ENCODE peak calls at places on chromosomes 11 and 22, in four cellular contexts. R is PC-3, D is Peyer's patch, P is transverse colon. O is an unnamed sample.
A peak's percentile ranks its signal among the peaks of the same experiment; 100 is the strongest.

GRCh38 chr11:80441821-80442220 is 1001.0 kb upstream of the TENM4 start:
- DNase-seq in P (no peak), R (peak; percentile 28), D (no peak), O (no peak)

GRCh38 chr22:41435560-41435959 is 11.0 kb downstream of the TOB2 start:
- DNase-seq in R (no peak), D (no peak), P (no peak), O (no peak)

GRCh38 chr11:47716692-47717091 is 1.5 kb upstream of the AGBL2 start:
- DNase-seq in D (no peak), P (no peak), R (no peak), O (no peak)

GRCh38 chr22:38824587-38824986 is 19.2 kb downstream of the NPTXR start:
- DNase-seq in D (peak; percentile 53), R (peak; percentile 67), P (peak; percentile 31), O (no peak)

GRCh38 chr11:103736323-103736722 is 300.1 kb upstream of the DDI1 start:
- DNase-seq in R (no peak), P (no peak), D (no peak), O (no peak)

GRCh38 chr22:38733329-38734202 is 22.2 kb downstream of the SUN2 start:
- DNase-seq in P (peak; percentile 70), R (peak; percentile 29), D (peak; percentile 76), O (peak; percentile 65)

GRCh38 chr22:20080776-20081654 is 974 bp downstream of the DGCR8 start:
- DNase-seq in R (peak; percentile 46), P (peak; percentile 25), D (peak; percentile 57), O (no peak)

GRCh38 chr11:89163686-89164085 is 14.0 kb upstream of the TYR start:
- DNase-seq in D (no peak), R (no peak), P (no peak), O (no peak)

GRCh38 chr11:134277176-134278001 is 1.2 kb downstream of the GLB1L3 start:
- DNase-seq in P (no peak), R (no peak), D (no peak), O (no peak)

GRCh38 chr11:75800136-75800675 is 14.8 kb upstream of the UVRAG start:
- DNase-seq in D (no peak), P (no peak), R (no peak), O (no peak)

GRCh38 chr11:330694-331314 is 10.1 kb upstream of the IFITM3 start:
- DNase-seq in P (peak; percentile 70), D (no peak), R (no peak), O (no peak)

GRCh38 chr22:44088976-44089570 is 65.0 kb downstream of the PARVB start:
- DNase-seq in R (no peak), D (no peak), P (peak; percentile 22), O (no peak)

GRCh38 chr11:79485694-79486093 is 44.9 kb upstream of the TENM4 start:
- DNase-seq in P (no peak), D (no peak), R (no peak), O (no peak)

GRCh38 chr11:104907521-104908185 is 9.4 kb upstream of the CASP12 start:
- DNase-seq in R (no peak), D (no peak), P (no peak), O (no peak)

GRCh38 chr22:37021710-37022482 is 2.4 kb downstream of the MPST start:
- DNase-seq in P (peak; percentile 53), R (peak; percentile 31), D (peak; percentile 77), O (peak; percentile 49)

GRCh38 chr11:2975594-2975993 is 16.5 kb downstream of the NAP1L4 start:
- DNase-seq in D (no peak), R (peak; percentile 44), P (no peak), O (peak; percentile 43)

GRCh38 chr22:43975041-43975440 is 19.8 kb downstream of the SAMM50 start:
- DNase-seq in D (no peak), R (no peak), P (no peak), O (no peak)

GRCh38 chr11:57662893-57663292 is 5.0 kb upstream of the ZDHHC5 start:
- DNase-seq in R (peak; percentile 40), D (no peak), P (no peak), O (no peak)

GRCh38 chr11:126926376-126926791 is 74.2 kb downstream of the KIRREL3 start:
- DNase-seq in P (no peak), R (no peak), D (no peak), O (no peak)

GRCh38 chr11:68950268-68950667 is 30.5 kb downstream of the MRGPRD start:
- DNase-seq in P (no peak), D (no peak), R (peak; percentile 53), O (no peak)

GRCh38 chr11:33475999-33476398 is 218.8 kb downstream of the HIPK3 start:
- DNase-seq in R (peak; percentile 20), P (no peak), D (no peak), O (no peak)

GRCh38 chr11:64022125-64022784 is 13.5 kb upstream of the FLRT1 start:
- DNase-seq in R (no peak), P (no peak), D (no peak), O (no peak)

GRCh38 chr11:128687321-128687720 is 6.6 kb upstream of the FLI1 start:
- DNase-seq in P (peak; percentile 52), R (no peak), D (peak; percentile 54), O (no peak)

GRCh38 chr11:126148317-126148716 is 63.1 kb downstream of the RPUSD4 start:
- DNase-seq in P (no peak), R (no peak), D (no peak), O (no peak)

GRCh38 chr11:72493426-72494108 is 59.2 kb upstream of the CLPB start:
- DNase-seq in D (no peak), R (no peak), P (no peak), O (no peak)

GRCh38 chr22:42608481-42609361 is 6.0 kb downstream of the POLDIP3 start:
- DNase-seq in R (peak; percentile 14), D (no peak), P (no peak), O (no peak)

GRCh38 chr22:42320463-42321416 is 50.3 kb upstream of the TCF20 start:
- DNase-seq in R (no peak), D (no peak), P (peak; percentile 58), O (no peak)

DNA sequence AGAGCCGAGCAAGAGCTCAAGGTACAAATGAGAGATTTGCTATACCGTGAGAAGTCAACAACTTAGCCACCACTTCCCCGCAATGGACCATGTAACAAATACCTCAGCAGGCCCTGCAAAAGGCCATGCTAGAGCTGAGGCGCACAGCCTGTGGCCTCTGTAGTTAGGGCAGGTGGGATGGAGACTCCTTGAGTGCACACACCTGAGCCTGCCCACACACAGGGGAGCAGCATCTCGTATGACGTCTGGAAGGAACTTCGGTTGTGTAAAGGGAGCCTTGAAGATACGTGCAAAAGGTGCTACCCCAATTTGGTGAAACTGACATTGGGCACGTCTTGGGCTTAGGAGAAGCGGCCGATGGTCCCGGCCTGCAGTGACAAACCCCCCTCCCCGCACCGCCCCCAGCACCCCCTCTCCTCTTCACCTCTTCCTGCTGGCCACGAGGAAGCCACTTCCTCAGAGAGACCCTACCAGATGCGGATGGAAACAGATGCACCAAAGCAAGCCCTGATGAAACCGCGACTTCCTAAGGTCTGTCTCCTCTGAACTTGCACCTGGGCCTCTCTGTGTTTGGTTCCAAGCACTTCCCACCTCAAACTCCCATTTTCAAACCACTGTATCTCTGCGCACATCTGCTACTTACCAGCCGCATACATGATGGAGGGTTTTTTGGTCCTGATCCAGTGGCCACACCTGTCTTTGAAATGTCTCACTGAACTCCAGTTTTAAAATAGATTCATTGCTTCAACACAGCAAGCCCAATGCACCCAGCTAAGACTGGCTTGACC is 10.6 kb downstream of the CDPF1 start:
- DNase-seq in P (no peak), R (no peak), D (no peak), O (peak; percentile 24)
- H3K4me1 ChIP-seq in P (peaks cover 13% of the 10 kb centered on the region), R (no peaks in the 10 kb centered on the region), D (peaks cover 13% of the 10 kb centered on the region), O (peaks cover 19% of the 10 kb centered on the region)

DNA sequence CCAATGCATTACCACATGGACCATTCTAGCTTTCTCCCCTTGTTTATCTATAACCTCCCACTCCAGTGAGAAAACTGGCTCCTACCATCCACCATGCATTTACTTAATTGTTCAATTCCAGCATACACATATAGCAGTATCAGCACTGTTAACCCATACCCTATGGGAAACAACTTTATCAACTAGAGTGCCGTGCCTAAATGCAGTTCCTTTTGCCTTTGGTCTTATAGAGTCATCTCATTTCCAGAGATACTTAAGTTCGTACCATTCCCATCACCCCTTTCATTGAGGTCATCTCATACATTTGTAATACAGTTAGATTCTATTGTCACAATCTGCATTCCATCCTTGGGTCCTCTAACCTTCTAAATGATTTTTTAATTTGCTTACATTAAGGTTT is 86.9 kb downstream of the PARVA start:
- DNase-seq in P (no peak), R (no peak), D (no peak), O (no peak)
- H3K4me3 ChIP-seq in P (no peak overlapping the region), R (no peak overlapping the region), D (no peak overlapping the region), O (no peak overlapping the region)

DNA sequence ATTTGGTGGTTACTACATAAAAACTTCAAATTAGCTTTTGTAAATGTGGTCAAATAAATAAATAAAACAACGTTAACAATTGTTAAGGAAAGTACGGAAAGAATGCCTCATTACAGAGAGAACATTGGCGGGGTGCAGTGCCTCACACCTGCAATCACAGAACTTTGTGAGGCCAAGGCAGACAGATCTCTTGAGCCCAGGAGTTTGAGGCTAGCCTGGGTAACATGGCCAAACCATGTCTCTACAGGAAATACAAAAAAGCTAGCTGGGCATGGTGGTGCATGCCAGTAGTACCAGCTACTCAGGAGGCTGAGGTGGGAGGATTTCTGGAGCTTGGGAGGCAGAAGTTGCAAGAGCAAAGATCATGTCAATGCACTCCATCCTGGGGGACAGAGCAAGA is 59.4 kb upstream of the VPREB1 start:
- DNase-seq in P (no peak), D (no peak), R (no peak), O (no peak)
- H3K27ac ChIP-seq in P (no peak overlapping the region), D (no peak overlapping the region), R (no peak overlapping the region), O (no peak overlapping the region)

DNA sequence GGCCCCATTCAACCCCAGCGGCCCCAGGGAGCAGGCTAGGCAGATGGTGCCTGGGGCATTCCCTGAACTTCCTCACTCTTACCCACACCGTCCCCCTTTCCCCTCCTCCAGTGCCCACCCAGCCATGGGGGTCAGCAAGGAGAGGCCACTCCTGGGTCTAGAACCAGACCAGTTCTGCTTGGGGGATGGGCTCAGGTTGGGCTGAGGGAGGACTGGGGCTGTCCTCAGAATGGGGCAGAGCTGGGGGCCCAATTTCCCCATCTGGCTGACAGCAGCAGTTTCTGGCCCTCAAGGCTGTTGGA is 12.4 kb downstream of the SCYL1 start:
- DNase-seq in D (no peak), P (no peak), R (no peak), O (no peak)
- H3K4me1 ChIP-seq in D (peaks cover 8% of the 10 kb centered on the region), P (peaks cover 20% of the 10 kb centered on the region), R (peaks cover 19% of the 10 kb centered on the region), O (peaks cover 10% of the 10 kb centered on the region)

GRCh38 chr11:35146074-35146521 is 7.1 kb downstream of the CD44 start:
- DNase-seq in P (peak; percentile 50), R (peak; percentile 54), D (no peak), O (no peak)

GRCh38 chr11:35144103-35144741 is 5.3 kb downstream of the CD44 start:
- DNase-seq in R (peak; percentile 83), P (peak; percentile 64), D (peak; percentile 50), O (peak; percentile 80)

GRCh38 chr11:35146711-35147110 is 7.7 kb downstream of the CD44 start:
- DNase-seq in R (no peak), D (no peak), P (no peak), O (no peak)

GRCh38 chr11:35144811-35145210 is 5.8 kb downstream of the CD44 start:
- DNase-seq in D (no peak), P (no peak), R (peak; percentile 41), O (no peak)

DNA sequence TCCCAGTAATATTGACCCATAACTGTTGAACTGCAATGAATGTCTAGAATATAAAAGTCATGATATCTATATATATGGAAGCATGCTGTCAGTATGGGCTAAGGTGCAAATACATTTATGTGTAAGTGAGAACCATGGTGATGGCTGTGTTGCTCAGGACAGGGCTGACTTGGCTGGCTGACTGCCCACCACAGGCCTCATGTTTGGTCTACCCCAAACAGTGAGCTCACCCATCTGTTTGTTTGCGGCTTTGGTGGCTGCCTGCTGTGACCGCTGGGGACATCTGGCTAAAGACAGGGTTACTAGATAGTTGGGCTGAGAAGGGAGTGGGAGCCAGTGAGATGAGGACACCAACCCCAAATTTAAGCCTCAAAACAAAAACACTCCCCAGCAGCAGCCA is 6.3 kb downstream of the CD44 start:
- DNase-seq in P (peak; percentile 70), D (no peak), R (peak; percentile 81), O (peak; percentile 76)
- H3K4me3 ChIP-seq in P (no peak overlapping the region), D (no peak overlapping the region), R (peak overlapping the region; percentile 99), O (peak overlapping the region; percentile 29)